ENCODE peak calls at places on chromosome 12, in eight cellular contexts. L is EL; Z is stimulated activated CD4-positive, alpha-beta T cell treated with anti-CD3 and anti-CD28 coated beads, Interleukin-15, amount 100 ng/mL, for 24 hours; C is midbrain; B is aorta; H is DND-41; V is progenitor cell of endocrine pancreas; K is activated T-cell treated with anti-CD3 and anti-CD28 coated beads, Interleukin-2, amount 50 U/mL, for 72 hours. R is an unnamed sample.

GRCh38 chr12:47267571-47267970 is 187.8 kb upstream of the AMIGO2 start:
- DNase-seq in C (no peak), B (no peak), L (peak; percentile 78), V (no peak), K (no peak), H (no peak), Z (no peak), R (no peak)

GRCh38 chr12:54262403-54262925 is 17.5 kb downstream of the CBX5 start:
- DNase-seq in C (no peak), H (no peak), K (no peak), V (no peak), Z (no peak), B (no peak), L (peak; percentile 86), R (no peak)

GRCh38 chr12:53069621-53070410 is 9.4 kb downstream of the SPRYD3 start:
- DNase-seq in Z (no peak), B (peak; percentile 77), V (no peak), H (no peak), L (no peak), C (no peak), K (no peak), R (no peak)

GRCh38 chr12:105294164-105294563 is 36.3 kb upstream of the C12orf75 start:
- DNase-seq in K (no peak), C (no peak), L (no peak), Z (no peak), H (no peak), V (no peak), B (no peak), R (no peak)

GRCh38 chr12:122820838-122821271 is 14.4 kb upstream of the HIP1R start:
- DNase-seq in L (no peak), H (no peak), V (no peak), Z (no peak), K (no peak), B (no peak), C (no peak), R (no peak)

GRCh38 chr12:99212275-99212674 is 435.3 kb upstream of the GARIN6 start:
- DNase-seq in V (no peak), K (no peak), H (no peak), C (no peak), Z (no peak), L (no peak), B (no peak), R (no peak)

GRCh38 chr12:81261508-81262207 is 183.8 kb downstream of the ACSS3 start:
- DNase-seq in V (no peak), H (no peak), K (no peak), Z (no peak), L (peak; percentile 1), C (no peak), B (no peak), R (no peak)

GRCh38 chr12:51205350-51205749 is 12.5 kb downstream of the POU6F1 start:
- DNase-seq in K (no peak), L (no peak), V (no peak), C (peak; percentile 29), H (no peak), Z (no peak), B (no peak), R (no peak)

GRCh38 chr12:2779281-2779680 is 15.5 kb upstream of the FKBP4 start:
- DNase-seq in C (no peak), H (no peak), Z (no peak), L (no peak), B (no peak), V (no peak), K (no peak), R (no peak)

R was measured in effector CD4-positive, alpha-beta T cell.